ENCODE peak calls at places on chromosomes 13 and 19, in six cellular contexts. L is transverse colon, I is breast epithelium, E is adrenal gland, X is HFF-Myc, C is foreskin fibroblast. J is an unnamed sample.

GRCh38 chr19:1355974-1356865 is 27.5 kb upstream of the NDUFS7 start:
- DNase-seq in I (no peak), C (no peak), X (no peak), L (peak), E (peak), J (no peak)

GRCh38 chr13:50829226-50829625 is 14.3 kb downstream of the DLEU7 start:
- DNase-seq in L (no peak), X (no peak), I (no peak), E (no peak), C (no peak), J (no peak)

GRCh38 chr13:45728759-45729158 is 26.6 kb downstream of the CBY2 start:
- DNase-seq in I (no peak), L (no peak), E (no peak), C (no peak), X (no peak), J (no peak)

GRCh38 chr19:11626252-11626651 is 29.0 kb downstream of the ZNF627 start:
- DNase-seq in E (peak), X (no peak), C (no peak), I (no peak), L (peak), J (no peak)

GRCh38 chr13:48733739-48734329 is 80.1 kb downstream of the CYSLTR2 start:
- DNase-seq in E (no peak), C (no peak), L (no peak), I (no peak), X (no peak), J (no peak)

GRCh38 chr19:10291554-10292205 is 1.9 kb downstream of the ICAM5 start:
- DNase-seq in E (no peak), I (no peak), L (no peak), X (no peak), C (no peak), J (no peak)

GRCh38 chr19:27971071-27971470 is 1241.9 kb downstream of the UQCRFS1 start:
- DNase-seq in L (no peak), I (no peak), X (no peak), E (no peak), C (no peak), J (peak)

GRCh38 chr13:76637651-76638111 is 248.5 kb downstream of the KCTD12 start:
- DNase-seq in C (peak), E (no peak), X (peak), L (no peak), I (no peak), J (peak)

GRCh38 chr19:6501740-6502648 is at the start of gene TUBB4A:
- DNase-seq in L (peak), E (peak), I (no peak), C (no peak), X (no peak), J (no peak)

GRCh38 chr13:114088863-114089262 is 43.6 kb downstream of the RASA3 start:
- DNase-seq in X (no peak), I (no peak), C (no peak), L (no peak), E (no peak), J (no peak)

GRCh38 chr19:45786533-45786894 is 4.2 kb upstream of the DMPK start:
- DNase-seq in L (no peak), I (no peak), E (no peak), X (no peak), C (no peak), J (no peak)

GRCh38 chr19:17107546-17108452 is 32.2 kb downstream of the MYO9B start:
- DNase-seq in L (peak), I (peak), X (peak), E (peak), C (peak), J (peak)

GRCh38 chr19:43895727-43896126 is 39.4 kb downstream of the ZNF45 start:
- DNase-seq in X (no peak), C (no peak), I (no peak), L (no peak), E (no peak), J (no peak)

GRCh38 chr19:16001481-16002312 is 52.9 kb downstream of the OR10H4 start:
- DNase-seq in I (no peak), E (no peak), C (peak), X (peak), L (peak), J (no peak)

GRCh38 chr19:6720369-6721112 is at the start of gene C3:
- DNase-seq in E (peak), C (peak), X (no peak), L (no peak), I (peak), J (no peak)

GRCh38 chr19:52943134-52943883 is 19.4 kb downstream of the ZNF816 start:
- DNase-seq in C (no peak), X (no peak), I (no peak), E (no peak), L (no peak), J (no peak)

GRCh38 chr13:74290324-74290773 is 156.1 kb upstream of the KLF12 start:
- DNase-seq in L (peak), C (no peak), X (no peak), I (peak), E (peak), J (peak)

GRCh38 chr13:56713656-56714055 is 427.1 kb upstream of the PRR20A start:
- DNase-seq in L (no peak), C (no peak), E (no peak), I (no peak), X (no peak), J (no peak)

GRCh38 chr13:99796175-99796819 is 175.3 kb downstream of the ZIC5 start:
- DNase-seq in L (no peak), X (peak), E (peak), C (peak), I (no peak), J (no peak)

GRCh38 chr19:47719047-47719885 is 6.0 kb downstream of the EHD2 start:
- DNase-seq in X (peak), L (peak), I (peak), C (peak), E (peak), J (no peak)

GRCh38 chr13:47897411-47898050 is 103.5 kb downstream of the SUCLA2 start:
- DNase-seq in X (no peak), C (no peak), L (no peak), I (peak), E (no peak), J (no peak)

GRCh38 chr13:87234981-87235380 is 436.2 kb upstream of the SLITRK5 start:
- DNase-seq in L (no peak), I (no peak), X (no peak), C (no peak), E (no peak), J (no peak)

DNA sequence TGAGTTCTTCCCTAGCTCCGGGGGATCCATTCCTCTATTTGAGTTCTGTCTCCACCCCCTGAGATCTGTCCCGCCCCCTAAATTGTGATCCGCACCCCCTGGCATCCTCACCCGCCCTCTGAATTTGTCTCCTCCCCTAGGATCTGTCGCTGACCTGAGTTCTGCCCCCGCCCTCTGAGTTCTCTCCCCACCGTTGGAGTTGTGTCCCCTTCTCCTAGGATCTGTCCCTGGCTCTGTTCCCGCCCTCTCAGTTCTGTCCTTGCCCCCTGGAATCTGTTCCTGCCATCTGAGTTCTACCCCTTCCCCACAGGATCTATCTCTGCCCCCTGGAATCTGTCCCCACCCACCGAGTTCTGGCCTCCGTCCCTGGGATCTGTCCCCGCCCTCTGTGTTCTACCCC is 1.0 kb upstream of the SLC17A7 start:
- DNase-seq in I (peak), E (no peak), L (peak), C (no peak), X (no peak), J (no peak)
- H3K4me3 ChIP-seq in I (peak), E (no peak), L (peak), C (no peak), X (no peak), J (peak)

DNA sequence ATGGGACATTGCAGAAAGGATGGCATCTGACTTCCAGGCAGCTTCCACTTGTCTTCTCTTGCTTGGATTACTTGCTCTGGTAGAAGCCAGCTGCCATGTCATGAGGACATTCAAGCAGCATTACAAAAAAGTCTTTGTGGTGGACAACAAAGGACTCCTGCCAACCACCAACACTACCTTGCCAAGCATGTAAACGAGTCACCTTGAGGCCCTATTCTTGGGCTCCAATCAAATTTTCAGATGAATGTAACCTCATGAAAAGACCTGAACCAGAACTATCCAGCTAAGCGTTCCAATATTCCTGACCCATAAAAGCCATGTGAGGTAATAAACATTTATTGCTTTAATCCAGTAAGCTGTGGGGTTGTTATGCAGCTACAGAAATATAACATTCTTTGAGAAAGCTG is 12.5 kb downstream of the PROSER1 start:
- DNase-seq in I (peak), X (no peak), E (no peak), C (no peak), L (peak), J (no peak)
- H3K4me3 ChIP-seq in I (no peak), X (no peak), E (no peak), C (no peak), L (no peak), J (no peak)

GRCh38 chr19:19169236-19170052 is 619 bp downstream of the MEF2B start:
- DNase-seq in C (no peak), I (no peak), E (no peak), L (no peak), X (no peak), J (no peak)
- H3K4me3 ChIP-seq in C (no peak), I (peak), E (no peak), L (peak), X (no peak), J (peak)

GRCh38 chr19:2540646-2541454 is 64.9 kb downstream of the GADD45B start:
- DNase-seq in E (peak), L (peak), C (peak), I (peak), X (peak), J (peak)
- H3K4me3 ChIP-seq in E (no peak), L (no peak), C (peak), I (peak), X (no peak), J (peak)

GRCh38 chr19:4582980-4583842 is 23.7 kb upstream of the SEMA6B start:
- DNase-seq in E (peak), X (no peak), C (no peak), L (no peak), I (no peak), J (no peak)

GRCh38 chr19:4580961-4581380 is 21.5 kb upstream of the SEMA6B start:
- DNase-seq in E (no peak), L (no peak), I (no peak), X (no peak), C (no peak), J (no peak)

GRCh38 chr19:4580021-4580901 is 20.8 kb upstream of the SEMA6B start:
- DNase-seq in I (no peak), C (no peak), L (no peak), X (no peak), E (no peak), J (no peak)

GRCh38 chr19:4581381-4582111 is 22.1 kb upstream of the SEMA6B start:
- DNase-seq in E (no peak), I (no peak), L (no peak), X (no peak), C (no peak), J (no peak)

DNA sequence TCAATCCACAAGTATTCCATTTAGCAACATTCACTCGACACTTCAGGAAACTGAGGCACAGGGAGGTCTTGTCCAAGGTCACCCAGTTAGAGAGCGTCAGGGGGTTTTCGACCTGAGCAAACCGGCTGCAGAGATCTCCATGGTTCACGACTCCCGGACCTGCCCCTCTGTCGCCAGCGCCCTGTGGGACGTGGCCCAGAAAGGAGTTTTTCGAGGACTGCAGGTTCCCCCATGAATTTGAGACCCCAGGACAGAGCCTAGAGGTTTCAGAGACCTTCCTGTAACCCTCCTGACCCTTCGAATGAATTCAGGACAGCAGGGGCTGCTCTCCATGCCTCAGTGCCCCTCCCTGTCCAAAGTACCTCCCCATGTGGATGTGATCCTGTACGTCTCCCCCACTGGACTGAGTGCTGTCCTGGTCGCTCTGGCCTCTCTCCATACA is 22.6 kb upstream of the SEMA6B start:
- DNase-seq in X (no peak), I (no peak), L (no peak), C (no peak), E (no peak), J (no peak)
- H3K4me3 ChIP-seq in X (no peak), I (no peak), L (no peak), C (no peak), E (no peak), J (no peak)

GRCh38 chr19:33194527-33194883 is 375 bp downstream of the LRP3 start:
- DNase-seq in X (no peak), C (no peak), L (no peak), E (no peak), I (no peak), J (no peak)

GRCh38 chr19:33194884-33195710 is 967 bp downstream of the LRP3 start:
- DNase-seq in C (peak), X (no peak), L (peak), E (peak), I (no peak), J (no peak)

GRCh38 chr19:33196446-33197193 is 2.5 kb downstream of the LRP3 start:
- DNase-seq in I (no peak), L (no peak), C (no peak), E (no peak), X (no peak), J (no peak)

GRCh38 chr19:33197591-33198000 is 3.5 kb downstream of the LRP3 start:
- DNase-seq in I (no peak), E (no peak), C (no peak), L (no peak), X (no peak), J (no peak)

DNA sequence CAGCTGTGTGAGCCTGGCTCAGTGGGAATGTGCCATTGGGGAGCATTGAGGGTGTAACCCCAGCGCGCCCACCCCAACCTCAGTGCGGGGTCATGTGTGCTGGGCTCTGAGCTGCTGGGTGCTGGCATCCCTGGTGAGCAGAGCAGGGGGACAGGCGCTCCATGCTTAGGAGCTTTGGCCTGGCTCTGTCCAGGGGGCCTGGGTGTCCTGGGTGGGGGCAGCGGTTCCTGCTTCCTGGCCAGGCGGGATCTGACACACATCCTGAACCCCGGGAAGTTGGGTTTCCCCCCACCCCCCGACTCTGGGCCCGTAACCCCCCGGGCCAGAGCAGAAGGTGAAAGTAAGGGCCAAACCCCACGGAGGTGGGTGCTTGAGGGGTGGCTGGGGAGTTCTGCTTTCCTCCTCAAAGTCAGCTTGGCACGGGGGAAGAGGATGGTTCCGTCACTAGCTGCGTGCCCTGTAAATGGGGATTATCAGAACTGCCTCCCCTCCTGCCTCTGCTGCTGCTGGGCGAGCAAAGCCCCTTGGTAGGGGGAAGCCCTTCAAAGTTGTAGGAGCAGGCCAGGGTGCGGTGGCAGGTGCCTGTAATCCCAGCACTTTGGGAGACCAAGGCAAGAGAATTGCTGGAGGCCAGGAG is 1.7 kb downstream of the LRP3 start:
- DNase-seq in I (no peak), E (no peak), X (no peak), C (no peak), L (no peak), J (no peak)
- H3K4me3 ChIP-seq in I (peak), E (no peak), X (peak), C (peak), L (peak), J (peak)

DNA sequence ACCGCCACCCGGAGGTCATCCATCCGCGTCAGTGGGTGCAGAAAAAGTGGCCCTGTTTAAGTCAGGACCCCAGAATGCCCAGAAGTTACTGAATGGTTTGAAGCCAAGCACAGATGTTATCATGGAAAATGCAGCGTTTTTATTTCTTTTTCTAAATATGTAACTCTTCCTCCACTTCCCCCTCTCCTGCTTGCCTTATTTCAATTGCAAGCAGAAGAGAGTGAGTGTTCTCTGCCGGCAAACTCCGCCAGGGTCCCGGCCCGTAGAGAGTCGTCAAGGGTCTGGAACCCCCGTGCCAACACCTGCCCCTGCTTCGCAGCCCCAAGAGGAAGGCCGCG is 913 bp upstream of the PDX1 start:
- DNase-seq in I (no peak), C (no peak), L (no peak), X (no peak), E (no peak), J (no peak)
- H3K4me3 ChIP-seq in I (no peak), C (no peak), L (no peak), X (no peak), E (no peak), J (no peak)

DNA sequence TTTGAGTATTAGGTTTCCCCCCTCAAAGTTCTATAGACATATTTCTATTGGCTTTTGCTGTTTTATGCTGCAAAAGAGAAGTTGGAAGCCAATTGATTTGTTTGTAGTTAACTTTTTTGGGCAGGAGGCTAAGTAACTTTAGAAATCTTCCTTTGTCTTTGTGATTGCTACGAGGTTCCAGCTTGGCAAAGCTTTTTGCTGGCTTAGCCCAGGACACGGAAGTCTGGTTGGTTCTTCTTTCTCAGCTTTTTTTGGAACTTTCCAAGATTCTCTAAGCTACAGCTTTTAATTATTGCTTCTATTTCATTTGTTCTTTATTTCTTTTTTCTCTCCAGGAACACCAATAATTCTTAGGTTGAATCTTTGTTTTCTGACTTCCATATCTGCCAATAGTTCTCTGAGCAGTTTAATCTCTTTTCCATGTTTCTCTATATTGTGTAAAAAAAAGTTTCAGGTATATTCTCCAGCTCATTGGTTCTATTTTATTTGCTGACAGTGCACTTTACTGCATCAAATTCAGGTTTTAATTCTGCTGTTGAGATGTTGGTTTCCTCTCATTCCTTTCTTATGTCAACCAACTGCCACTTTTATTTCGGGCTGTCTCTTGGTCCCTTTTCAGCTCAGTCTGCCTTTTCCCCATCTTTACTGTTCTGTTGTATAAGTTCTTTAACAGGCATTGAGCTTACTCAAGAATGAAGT is 27.8 kb downstream of the MBNL2 start:
- DNase-seq in C (no peak), I (no peak), L (no peak), E (no peak), X (no peak), J (no peak)
- H3K4me3 ChIP-seq in C (no peak), I (no peak), L (no peak), E (no peak), X (no peak), J (no peak)

GRCh38 chr13:81394605-81395004 is 1053.7 kb upstream of the SPRY2 start:
- DNase-seq in E (no peak), I (no peak), L (no peak), X (no peak), C (no peak), J (no peak)

GRCh38 chr13:81393110-81393509 is 1052.2 kb upstream of the SPRY2 start:
- DNase-seq in C (no peak), L (no peak), I (no peak), X (no peak), E (no peak), J (no peak)

GRCh38 chr13:81393686-81394085 is 1052.8 kb upstream of the SPRY2 start:
- DNase-seq in X (no peak), L (no peak), E (no peak), I (no peak), C (no peak), J (no peak)

GRCh38 chr13:81396172-81396571 is 1055.2 kb upstream of the SPRY2 start:
- DNase-seq in C (no peak), L (no peak), I (no peak), X (no peak), E (no peak), J (no peak)

GRCh38 chr13:81395368-81395767 is 1054.4 kb upstream of the SPRY2 start:
- DNase-seq in L (peak), X (no peak), E (no peak), I (no peak), C (no peak), J (no peak)
- H3K4me3 ChIP-seq in L (no peak), X (no peak), E (no peak), I (no peak), C (no peak), J (no peak)